ENCODE peak calls at places on chromosome 18, in six cellular contexts. M is K562, X is GM12878, D is HCT116, F is H1, S is HepG2. W is an unnamed sample.

GRCh38 chr18:54975598-54975997 is 16.3 kb upstream of the CCDC68 start:
- DNase-seq in M (no peak), X (no peak), D (no peak), F (no peak), S (no peak), W (no peak)

GRCh38 chr18:62105373-62105772 is 81.5 kb downstream of the PIGN start:
- DNase-seq in F (no peak), X (no peak), M (no peak), S (no peak), D (no peak), W (no peak)

GRCh38 chr18:76892832-76893231 is 70.5 kb downstream of the ZNF236 start:
- DNase-seq in S (no peak), X (no peak), F (no peak), D (no peak), M (no peak), W (no peak)

GRCh38 chr18:7626922-7627440 is 59.9 kb downstream of the PTPRM start:
- DNase-seq in M (no peak), X (no peak), F (no peak), D (no peak), S (peak; percentile 93), W (no peak)

GRCh38 chr18:79507076-79507545 is 111.4 kb downstream of the NFATC1 start:
- DNase-seq in F (no peak), D (no peak), S (no peak), M (peak; percentile 92), X (no peak), W (no peak)

GRCh38 chr18:75926811-75927210 is 499.3 kb upstream of the SMIM21 start:
- DNase-seq in D (no peak), X (no peak), S (no peak), F (no peak), M (no peak), W (no peak)

GRCh38 chr18:79493211-79493800 is 97.6 kb downstream of the NFATC1 start:
- DNase-seq in X (no peak), D (no peak), S (no peak), M (no peak), F (no peak), W (no peak)

GRCh38 chr18:26327062-26327461 is 100.8 kb downstream of the TAF4B start:
- DNase-seq in X (no peak), M (no peak), F (no peak), S (no peak), D (no peak), W (no peak)

GRCh38 chr18:2799369-2799768 is 47.4 kb upstream of the EMILIN2 start:
- DNase-seq in D (no peak), M (no peak), X (no peak), S (no peak), F (no peak), W (no peak)

GRCh38 chr18:43883886-43884285 is 606.6 kb upstream of the SYT4 start:
- DNase-seq in D (no peak), M (no peak), S (no peak), F (no peak), X (no peak), W (no peak)

GRCh38 chr18:37742436-37742835 is 176.8 kb upstream of the CELF4 start:
- DNase-seq in S (no peak), X (no peak), D (no peak), M (no peak), F (no peak), W (peak; percentile 25)

GRCh38 chr18:76391746-76392145 is 103.3 kb downstream of the ZNF516 start:
- DNase-seq in S (no peak), D (no peak), M (no peak), F (no peak), X (no peak), W (no peak)

GRCh38 chr18:14940738-14941137 is 192.8 kb downstream of the ANKRD30B start:
- DNase-seq in M (no peak), S (no peak), D (no peak), F (no peak), X (no peak), W (no peak)

GRCh38 chr18:8760984-8761383 is 55.6 kb downstream of the MTCL1 start:
- DNase-seq in D (no peak), F (no peak), S (no peak), M (no peak), X (no peak), W (no peak)

GRCh38 chr18:25058520-25058919 is 293.4 kb downstream of the ZNF521 start:
- DNase-seq in X (no peak), M (peak; percentile 29), D (no peak), S (no peak), F (no peak), W (no peak)

GRCh38 chr18:35076556-35076955 is 35.3 kb downstream of the MAPRE2 start:
- DNase-seq in F (no peak), X (no peak), S (no peak), M (no peak), D (no peak), W (no peak)

GRCh38 chr18:54608008-54608642 is 17.1 kb downstream of the DYNAP start:
- DNase-seq in M (no peak), S (no peak), X (no peak), D (no peak), F (no peak), W (no peak)

GRCh38 chr18:62499263-62499650 is 23.6 kb upstream of the ZCCHC2 start:
- DNase-seq in S (no peak), F (no peak), M (no peak), D (no peak), X (no peak), W (no peak)

GRCh38 chr18:79479761-79480161 is 84.0 kb downstream of the NFATC1 start:
- DNase-seq in F (no peak), S (no peak), D (no peak), X (no peak), M (no peak), W (no peak)

GRCh38 chr18:23701544-23702064 is 12.4 kb downstream of the LAMA3 start:
- DNase-seq in F (no peak), S (no peak), M (no peak), X (no peak), D (no peak), W (no peak)

GRCh38 chr18:23704806-23705205 is 15.6 kb downstream of the LAMA3 start:
- DNase-seq in D (no peak), S (no peak), X (no peak), F (no peak), M (no peak), W (no peak)

GRCh38 chr18:23702606-23703005 is 13.4 kb downstream of the LAMA3 start:
- DNase-seq in X (no peak), S (no peak), M (no peak), F (no peak), D (no peak), W (no peak)

GRCh38 chr18:23703987-23704384 is 14.7 kb downstream of the LAMA3 start:
- DNase-seq in X (no peak), D (no peak), F (no peak), S (no peak), M (no peak), W (no peak)

DNA sequence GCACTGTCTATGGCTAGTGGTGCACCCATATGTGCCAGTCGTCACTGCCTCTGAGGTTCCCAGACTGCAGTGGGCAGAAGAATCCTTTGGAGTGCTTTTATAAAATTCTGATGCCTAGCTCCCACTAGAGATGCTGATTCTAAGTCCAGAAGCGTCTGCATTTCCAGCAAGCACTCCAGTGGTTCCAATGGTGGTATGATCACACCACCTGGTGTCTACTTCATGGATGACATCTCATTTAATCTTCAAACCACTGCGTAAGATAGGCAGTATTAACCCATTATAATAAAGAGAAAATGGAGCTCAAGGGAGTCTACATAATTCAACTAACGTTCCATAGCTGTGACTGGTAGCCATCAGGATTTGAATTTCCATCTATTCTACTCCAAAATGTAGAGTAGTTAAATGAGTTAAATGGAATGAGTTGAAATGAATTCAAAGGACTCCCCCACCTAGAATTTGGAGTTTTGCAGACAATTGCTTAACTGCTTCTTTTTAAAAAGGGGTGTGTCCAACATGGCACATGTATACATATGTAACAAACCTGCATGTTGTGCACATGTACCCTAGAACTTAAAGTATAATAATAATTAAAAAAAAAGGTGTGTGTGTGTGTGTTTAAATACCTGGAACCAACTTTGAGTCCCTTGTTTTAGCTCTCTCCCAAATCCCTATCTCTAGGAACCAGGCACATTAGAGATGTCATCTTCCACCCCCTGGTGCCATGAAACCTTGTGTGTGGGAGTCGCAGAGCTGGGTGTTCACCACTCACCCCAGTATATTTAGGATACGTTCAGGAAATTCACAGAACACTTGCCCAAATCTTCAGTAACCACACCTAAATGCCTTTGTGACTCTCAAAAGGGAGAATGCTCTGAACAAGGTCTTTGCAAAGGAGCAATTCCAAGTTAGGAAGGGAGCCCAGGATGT is 14.1 kb downstream of the LAMA3 start:
- DNase-seq in X (no peak), F (no peak), S (peak; percentile 50), D (peak; percentile 71), M (peak; percentile 51), W (no peak)
- TF ChIP-seq ZNF274 in X (no peak), F (no peak), S (no peak), D (no peak), M (no peak), W (no peak)

DNA sequence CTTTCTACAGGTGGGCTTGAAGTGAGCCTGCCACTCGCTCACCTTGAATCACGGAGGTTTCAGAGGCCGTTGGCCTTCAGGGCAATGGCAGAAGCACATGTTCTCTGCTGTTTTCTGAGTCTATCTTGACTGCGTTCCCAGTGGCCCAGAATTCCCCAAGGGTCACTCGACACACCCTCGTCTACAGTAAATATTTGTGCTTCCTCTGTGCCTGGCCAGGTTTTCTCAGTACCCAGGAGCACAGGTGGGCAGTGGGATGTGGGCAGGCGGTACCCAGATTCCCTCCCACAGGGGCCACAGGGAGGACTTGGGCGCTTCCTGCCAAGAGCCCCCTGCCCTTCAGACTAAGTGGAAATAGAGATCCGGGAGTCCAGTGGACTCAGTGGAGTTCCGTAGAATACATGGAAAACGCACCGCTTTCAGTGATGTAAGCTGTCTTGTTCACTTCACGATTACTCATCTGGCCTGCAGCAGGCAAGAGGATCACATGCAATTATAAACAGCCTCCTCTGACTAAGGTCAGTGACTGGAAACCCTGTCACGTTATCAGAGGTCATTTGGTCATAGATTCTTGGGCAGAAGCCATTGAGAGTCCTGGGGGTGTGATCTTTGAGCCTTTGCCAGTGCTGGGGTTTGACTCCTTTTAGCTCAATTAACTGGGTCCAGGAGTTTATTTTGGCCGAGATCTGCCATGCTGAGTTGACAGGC is 179.8 kb downstream of the NEDD4L start:
- DNase-seq in X (no peak), S (peak; percentile 81), D (peak; percentile 76), M (peak; percentile 80), F (peak; percentile 40), W (no peak)
- H3K4me3 ChIP-seq in X (no peak overlapping the region), S (peak overlapping the region; percentile 75), D (peak overlapping the region; percentile 24), M (peak overlapping the region; percentile 23), F (no peak overlapping the region), W (no peak overlapping the region)

GRCh38 chr18:59900222-59901128 is 679 bp downstream of the PMAIP1 start:
- DNase-seq in S (no peak), X (no peak), M (peak; percentile 59), F (peak; percentile 61), D (no peak), W (no peak)
- TF ChIP-seq ZNF274 in S (no peak), X (no peak), M (no peak), F (no peak), D (no peak), W (no peak)

DNA sequence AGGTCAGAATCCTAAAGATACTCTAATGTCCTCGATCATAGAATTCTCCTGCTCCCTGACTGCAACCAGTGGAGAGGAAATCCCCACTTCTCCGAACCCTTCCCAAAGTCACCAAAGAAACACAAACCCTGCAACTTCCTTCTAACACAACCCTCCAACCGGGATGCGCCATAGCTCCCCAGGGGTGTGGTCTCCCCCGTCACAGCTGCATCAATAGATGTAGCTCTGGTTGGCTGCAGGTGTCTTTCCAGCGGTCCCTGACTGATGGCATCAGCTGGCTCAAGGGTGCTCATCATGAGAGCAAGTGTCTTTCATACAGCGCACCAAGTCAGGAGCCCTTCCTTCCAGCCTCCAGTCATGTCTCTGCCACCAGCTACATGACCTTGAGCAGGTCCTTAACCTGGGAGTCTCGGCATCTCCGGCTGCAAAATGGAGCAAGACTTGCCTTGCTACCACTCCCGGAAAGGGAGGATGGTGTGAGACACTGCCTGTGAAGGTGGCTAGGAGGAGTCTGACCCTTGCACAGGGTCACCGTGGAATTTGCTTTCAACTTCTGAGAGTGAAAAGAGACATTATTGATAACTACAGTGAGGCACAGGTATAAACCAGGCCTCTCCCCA is 198.8 kb downstream of the HAUS1 start:
- DNase-seq in F (no peak), M (no peak), D (no peak), S (no peak), X (no peak), W (no peak)
- H3K4me3 ChIP-seq in F (no peak overlapping the region), M (no peak overlapping the region), D (no peak overlapping the region), S (no peak overlapping the region), X (no peak overlapping the region), W (no peak overlapping the region)

W was measured in NT2/D1.